ENCODE peak calls at places on chromosomes 6 and 20, in six cellular contexts. K is GM12891, A is GM12878, L is H1, C is HepG2, R is K562. Q is an unnamed sample.

GRCh38 chr6:170253226-170253909 is 37.5 kb downstream of the DLL1 start:
- DNase-seq in A (no peak), L (no peak), K (no peak), R (no peak), C (no peak), Q (no peak)

GRCh38 chr20:52840041-52840440 is 132.1 kb upstream of the TSHZ2 start:
- DNase-seq in R (no peak), A (no peak), L (no peak), C (no peak), K (no peak), Q (no peak)

GRCh38 chr6:118680452-118681095 is 29.2 kb upstream of the CEP85L start:
- DNase-seq in R (no peak), A (no peak), C (no peak), L (no peak), K (no peak), Q (no peak)

GRCh38 chr6:113073611-113074191 is 726.6 kb downstream of the RFPL4B start:
- DNase-seq in L (no peak), A (no peak), C (no peak), K (no peak), R (no peak), Q (no peak)

GRCh38 chr6:118859517-118860064 is 34.4 kb upstream of the ASF1A start:
- DNase-seq in L (no peak), A (no peak), R (no peak), C (no peak), K (no peak), Q (no peak)

GRCh38 chr6:7879043-7879442 is 31.5 kb downstream of the TXNDC5 start:
- DNase-seq in R (no peak), K (no peak), C (no peak), L (no peak), A (no peak), Q (no peak)

GRCh38 chr6:168119539-168119938 is 40.5 kb upstream of the FRMD1 start:
- DNase-seq in A (no peak), R (no peak), K (no peak), C (no peak), L (no peak), Q (no peak)

GRCh38 chr6:136036601-136037000 is 185.1 kb downstream of the PDE7B start:
- DNase-seq in A (no peak), K (no peak), R (no peak), C (no peak), L (no peak), Q (no peak)

GRCh38 chr6:12956991-12957320 is 240.4 kb downstream of the PHACTR1 start:
- DNase-seq in L (no peak), K (no peak), A (no peak), R (no peak), C (no peak), Q (no peak)

GRCh38 chr20:57709823-57710799 is at the start of gene PMEPA1:
- DNase-seq in C (peak), L (peak), A (no peak), R (peak), K (peak), Q (peak)
- TF ChIP-seq POLR2A in C (no peak), L (peak), A (no peak), R (no peak), K (no peak), Q (no peak)

GRCh38 chr6:36352477-36353157 is 15.9 kb upstream of the BNIP5 start:
- DNase-seq in R (no peak), K (no peak), L (no peak), C (no peak), A (no peak), Q (no peak)
- TF ChIP-seq TAF1 in R (no peak), K (no peak), L (no peak), C (no peak), A (no peak), Q (no peak)

DNA sequence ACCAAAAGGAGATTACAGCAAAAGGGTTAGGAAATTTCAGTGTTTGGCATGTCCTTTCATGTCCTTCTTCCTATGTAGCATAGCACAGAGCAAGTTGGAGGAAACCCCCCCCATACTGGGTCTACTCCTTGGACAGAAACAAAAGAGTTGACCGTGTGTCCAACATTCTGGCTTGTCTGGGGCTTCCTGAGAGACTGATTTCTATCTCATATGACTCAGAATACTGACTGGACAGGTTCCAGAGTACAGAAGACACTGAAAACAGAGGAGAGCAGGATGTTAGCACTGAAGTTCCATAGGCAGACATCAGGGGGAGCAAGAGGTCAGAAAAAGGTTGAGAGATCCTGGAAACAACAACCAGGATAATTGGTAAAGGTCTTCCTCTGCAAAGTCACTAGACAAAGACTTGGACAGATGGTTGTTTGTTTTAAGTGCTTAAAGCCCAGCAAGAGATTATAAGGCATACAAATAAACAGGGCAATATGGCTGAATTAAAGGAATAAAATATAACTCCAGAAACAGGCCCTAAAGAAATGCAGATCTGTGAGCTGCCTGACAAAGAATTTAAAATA is 48.4 kb downstream of the USP49 start:
- DNase-seq in K (peak), L (peak), R (peak), C (peak), A (peak), Q (peak)
- TF ChIP-seq POLR2A in K (no peak), L (no peak), R (no peak), C (no peak), A (no peak), Q (no peak)

DNA sequence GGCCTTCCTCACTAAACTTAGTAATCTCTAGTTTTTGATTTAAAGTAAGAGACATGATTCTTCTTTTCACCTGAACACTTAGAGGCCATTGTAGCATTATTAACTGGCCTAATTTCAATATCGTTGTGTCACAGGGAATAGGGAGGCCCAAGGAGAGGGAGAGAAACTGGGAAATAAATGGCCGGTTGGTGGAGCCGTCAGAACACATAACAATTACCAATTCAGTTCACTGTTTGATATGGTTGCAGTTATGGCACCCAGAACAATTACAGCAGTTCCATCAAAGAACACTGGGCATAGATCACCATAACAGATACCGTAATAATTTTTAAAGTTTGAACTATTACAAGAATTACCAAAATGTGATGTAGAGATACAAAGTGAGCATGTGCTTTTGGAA is 9.1 kb upstream of the GLYATL3 start:
- DNase-seq in L (no peak), R (no peak), C (no peak), K (no peak), A (no peak), Q (no peak)
- TF ChIP-seq TAF1 in L (no peak), R (no peak), C (no peak), K (no peak), A (no peak), Q (no peak)

DNA sequence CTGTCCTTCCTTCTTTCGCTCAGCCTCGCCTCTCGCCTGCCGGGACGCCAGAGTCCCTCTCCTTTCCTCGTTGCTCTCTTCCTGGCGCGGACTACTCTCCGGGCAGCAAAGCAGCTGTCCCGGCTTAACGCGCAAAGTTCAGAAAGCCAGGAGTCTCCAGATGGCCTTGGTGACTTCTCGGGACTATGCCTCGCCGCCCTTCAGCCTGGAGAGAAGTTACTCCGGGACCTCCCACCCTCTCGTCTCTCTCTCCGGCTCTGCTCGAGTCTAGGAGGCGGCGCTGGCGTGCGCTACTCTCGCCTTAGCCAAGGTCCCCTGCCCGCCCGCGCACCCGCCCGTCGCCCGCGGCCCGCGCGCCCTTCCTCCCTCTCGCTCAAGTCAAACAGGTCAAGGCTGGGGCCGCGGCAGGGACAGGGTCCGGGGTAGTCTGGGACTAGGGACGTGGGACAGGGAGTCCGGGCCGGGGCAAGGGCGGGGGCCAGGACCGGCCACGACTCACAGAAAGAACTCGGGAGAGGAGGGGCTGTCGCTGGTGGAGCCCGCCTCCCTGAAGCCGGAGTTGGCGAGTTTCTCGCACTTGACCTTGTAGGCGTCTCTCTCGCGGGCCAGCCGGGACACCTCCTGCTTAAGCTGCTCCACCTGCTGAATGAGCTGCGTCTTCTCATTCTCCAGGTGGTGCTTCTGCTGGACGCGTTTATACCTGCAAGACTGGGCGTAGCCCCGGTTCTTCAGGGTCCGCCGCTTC is 1.5 kb downstream of the MAFB start:
- DNase-seq in R (no peak), C (no peak), K (no peak), A (no peak), L (peak), Q (no peak)
- TF ChIP-seq POLR2A in R (no peak), C (no peak), K (no peak), A (no peak), L (no peak), Q (no peak)

GRCh38 chr6:142774292-142774691 is 170.7 kb downstream of the HIVEP2 start:
- DNase-seq in L (no peak), R (no peak), A (no peak), C (no peak), K (no peak), Q (no peak)
- TF ChIP-seq TAF1 in L (no peak), R (no peak), A (no peak), C (no peak), K (no peak), Q (no peak)

GRCh38 chr6:36594029-36594815 is at the start of gene SRSF3:
- DNase-seq in K (peak), L (peak), A (peak), R (peak), C (peak), Q (peak)
- TF ChIP-seq POLR2A in K (peak), L (peak), A (peak), R (peak), C (peak), Q (peak)

GRCh38 chr20:55160996-55161395 is 685.6 kb downstream of the DOK5 start:
- DNase-seq in L (no peak), K (no peak), A (no peak), C (no peak), R (no peak), Q (no peak)
- TF ChIP-seq TAF1 in L (no peak), K (no peak), A (no peak), C (no peak), R (no peak), Q (no peak)

DNA sequence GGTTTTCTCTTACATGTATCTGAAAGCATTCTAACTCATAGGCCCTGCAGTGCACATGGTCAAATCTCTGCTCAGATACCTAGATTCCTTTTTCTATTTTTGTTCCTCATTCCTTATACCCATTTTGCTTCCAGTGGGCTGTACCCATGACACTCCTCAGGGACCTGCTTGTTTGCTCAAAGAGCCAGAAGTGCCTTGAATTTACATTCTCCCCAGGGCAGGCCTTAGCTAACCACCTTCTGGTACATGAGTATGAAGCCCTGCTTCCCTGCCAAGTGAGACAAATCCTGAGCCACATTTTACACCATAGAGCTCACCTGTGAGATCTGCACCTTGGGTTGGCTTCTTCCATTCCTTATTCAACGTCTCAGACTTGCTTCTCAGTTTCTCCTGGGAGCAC is 326.6 kb upstream of the SASH1 start:
- DNase-seq in A (no peak), L (no peak), K (no peak), R (no peak), C (no peak), Q (no peak)
- TF ChIP-seq POLR2A in A (no peak), L (no peak), K (no peak), R (no peak), C (no peak), Q (no peak)

GRCh38 chr20:54167909-54168872 is 5.6 kb downstream of the CYP24A1 start:
- DNase-seq in C (peak), L (no peak), R (no peak), A (no peak), K (no peak), Q (no peak)
- TF ChIP-seq TAF1 in C (no peak), L (no peak), R (no peak), A (no peak), K (no peak), Q (no peak)

Q was measured in GM12892.